ENCODE peak calls at places on chromosomes 13 and 19, in eight cellular contexts. V is naive thymus-derived CD8-positive, alpha-beta T cell; N is endodermal cell; S is central memory CD8-positive, alpha-beta T cell; C is PC-3; Q is fibroblast of the conjunctiva; Y is left cardiac atrium; O is adrenal gland. D is an unnamed sample.

GRCh38 chr19:16037424-16038195 is 38.7 kb upstream of the TPM4 start:
- DNase-seq in S (no peak), Q (no peak), O (no peak), Y (no peak), C (no peak), N (peak), V (no peak), D (no peak)

GRCh38 chr13:65028101-65028500 is 2202.0 kb downstream of the PCDH9 start:
- DNase-seq in N (no peak), O (no peak), Y (no peak), Q (no peak), C (no peak), S (no peak), V (no peak), D (no peak)

GRCh38 chr13:50124536-50125305 is 109.5 kb downstream of the KCNRG start:
- DNase-seq in V (peak), Y (peak), O (peak), N (peak), Q (peak), S (peak), C (peak), D (no peak)

GRCh38 chr19:33387351-33388230 is 14.1 kb downstream of the CEBPG start:
- DNase-seq in N (no peak), Q (no peak), V (no peak), S (no peak), O (no peak), C (no peak), Y (no peak), D (no peak)

GRCh38 chr13:98785405-98785804 is 32.9 kb upstream of the SLC15A1 start:
- DNase-seq in S (no peak), V (no peak), C (no peak), O (no peak), Q (no peak), Y (no peak), N (no peak), D (no peak)

GRCh38 chr13:25469179-25469545 is 97.4 kb downstream of the ATP8A2 start:
- DNase-seq in O (no peak), C (no peak), S (no peak), Y (no peak), V (no peak), Q (no peak), N (no peak), D (no peak)

GRCh38 chr13:99008577-99008976 is 30.7 kb upstream of the DOCK9 start:
- DNase-seq in Y (peak), V (no peak), Q (no peak), C (no peak), S (no peak), O (no peak), N (peak), D (no peak)

GRCh38 chr13:38348890-38349289 is 761 bp upstream of the UFM1 start:
- DNase-seq in N (no peak), V (no peak), Q (no peak), Y (no peak), S (no peak), C (peak), O (peak), D (no peak)

GRCh38 chr13:106418556-106418955 is 116.9 kb downstream of the EFNB2 start:
- DNase-seq in V (no peak), Y (no peak), S (no peak), Q (peak), O (no peak), C (peak), N (no peak), D (no peak)

GRCh38 chr19:18858906-18859646 is 27.3 kb downstream of the UPF1 start:
- DNase-seq in V (no peak), O (no peak), S (no peak), N (no peak), Q (no peak), C (no peak), Y (no peak), D (no peak)

GRCh38 chr19:34269968-34270621 is 15.7 kb downstream of the GARRE1 start:
- DNase-seq in Q (peak), Y (peak), S (peak), V (peak), N (peak), O (peak), C (peak), D (peak)

GRCh38 chr13:25306671-25307464 is 5.4 kb downstream of the NUP58 start:
- DNase-seq in V (no peak), O (no peak), C (no peak), Y (no peak), N (no peak), Q (no peak), S (no peak), D (no peak)

GRCh38 chr19:35357867-35358573 is at the start of gene FFAR3:
- DNase-seq in V (no peak), Y (peak), O (peak), Q (peak), N (peak), C (no peak), S (no peak), D (no peak)

GRCh38 chr19:57558525-57558924 is 1.1 kb downstream of the ZNF550 start:
- DNase-seq in C (peak), Y (no peak), N (no peak), O (no peak), Q (no peak), V (no peak), S (no peak), D (no peak)